ENCODE peak calls at places on chromosomes 12 and 14, in seven cellular contexts. One of them, this sample, is unnamed. For H3K27me3, the result is how much of the 10 kb centered on the place peaks cover.

GRCh38 chr12:27965966-27966365 is 6.6 kb downstream of the PTHLH start:
- DNase-seq in keratinocyte: no peak
- DNase-seq in sigmoid colon: no peak
- DNase-seq in astrocyte: peak
- DNase-seq in body of pancreas: no peak
- DNase-seq in heart right ventricle: no peak
- DNase-seq in SK-N-SH: no peak
- DNase-seq in this sample: peak

GRCh38 chr14:22646570-22647254 is 2.6 kb upstream of the OR6J1 start:
- DNase-seq in keratinocyte: no peak
- DNase-seq in sigmoid colon: no peak
- DNase-seq in astrocyte: peak
- DNase-seq in body of pancreas: no peak
- DNase-seq in heart right ventricle: no peak
- DNase-seq in SK-N-SH: no peak
- DNase-seq in this sample: peak

GRCh38 chr14:103724116-103724515 is 8.5 kb downstream of the ZFYVE21 start:
- DNase-seq in keratinocyte: no peak
- DNase-seq in sigmoid colon: peak
- DNase-seq in astrocyte: peak
- DNase-seq in body of pancreas: peak
- DNase-seq in heart right ventricle: peak
- DNase-seq in SK-N-SH: peak
- DNase-seq in this sample: no peak

GRCh38 chr12:21656931-21657335 is 709 bp downstream of the LDHB start:
- DNase-seq in keratinocyte: no peak
- DNase-seq in sigmoid colon: peak
- DNase-seq in astrocyte: peak
- DNase-seq in body of pancreas: peak
- DNase-seq in heart right ventricle: no peak
- DNase-seq in SK-N-SH: peak
- DNase-seq in this sample: peak

GRCh38 chr12:127381043-127381668 is 885.8 kb upstream of the TMEM132C start:
- DNase-seq in keratinocyte: no peak
- DNase-seq in sigmoid colon: no peak
- DNase-seq in astrocyte: peak
- DNase-seq in body of pancreas: peak
- DNase-seq in heart right ventricle: peak
- DNase-seq in SK-N-SH: peak
- DNase-seq in this sample: no peak

GRCh38 chr14:105167303-105168092 is 1.1 kb downstream of the JAG2 start:
- DNase-seq in keratinocyte: no peak
- DNase-seq in sigmoid colon: no peak
- DNase-seq in astrocyte: no peak
- DNase-seq in body of pancreas: no peak
- DNase-seq in heart right ventricle: no peak
- DNase-seq in SK-N-SH: peak
- DNase-seq in this sample: peak

GRCh38 chr12:105083551-105084105 is 630 bp downstream of the ALDH1L2 start:
- DNase-seq in keratinocyte: no peak
- DNase-seq in sigmoid colon: peak
- DNase-seq in astrocyte: peak
- DNase-seq in body of pancreas: peak
- DNase-seq in heart right ventricle: peak
- DNase-seq in SK-N-SH: peak
- DNase-seq in this sample: peak

GRCh38 chr12:82964446-82964845 is 277.7 kb downstream of the TMTC2 start:
- DNase-seq in keratinocyte: no peak
- DNase-seq in sigmoid colon: no peak
- DNase-seq in astrocyte: peak
- DNase-seq in body of pancreas: no peak
- DNase-seq in heart right ventricle: no peak
- DNase-seq in SK-N-SH: no peak
- DNase-seq in this sample: peak

GRCh38 chr12:131892711-131893604 is 1.5 kb upstream of the ULK1 start:
- DNase-seq in keratinocyte: no peak
- DNase-seq in sigmoid colon: no peak
- DNase-seq in astrocyte: no peak
- DNase-seq in body of pancreas: no peak
- DNase-seq in heart right ventricle: no peak
- DNase-seq in SK-N-SH: no peak
- DNase-seq in this sample: no peak

GRCh38 chr12:71756054-71756675 is 1.5 kb downstream of the RAB21 start:
- DNase-seq in keratinocyte: no peak
- DNase-seq in sigmoid colon: no peak
- DNase-seq in astrocyte: peak
- DNase-seq in body of pancreas: no peak
- DNase-seq in heart right ventricle: no peak
- DNase-seq in SK-N-SH: no peak
- DNase-seq in this sample: peak

GRCh38 chr14:53389207-53389606 is 236.1 kb upstream of the DDHD1 start:
- DNase-seq in keratinocyte: no peak
- DNase-seq in sigmoid colon: no peak
- DNase-seq in astrocyte: peak
- DNase-seq in body of pancreas: no peak
- DNase-seq in heart right ventricle: no peak
- DNase-seq in SK-N-SH: no peak
- DNase-seq in this sample: peak

GRCh38 chr14:36579573-36580140 is 2.8 kb downstream of the NKX2-8 start:
- DNase-seq in keratinocyte: no peak
- DNase-seq in sigmoid colon: peak
- DNase-seq in astrocyte: no peak
- DNase-seq in body of pancreas: no peak
- DNase-seq in heart right ventricle: no peak
- DNase-seq in SK-N-SH: peak
- DNase-seq in this sample: no peak

GRCh38 chr12:117261267-117261666 is 71.0 kb upstream of the FBXO21 start:
- DNase-seq in keratinocyte: peak
- DNase-seq in sigmoid colon: peak
- DNase-seq in astrocyte: peak
- DNase-seq in body of pancreas: no peak
- DNase-seq in heart right ventricle: no peak
- DNase-seq in SK-N-SH: no peak
- DNase-seq in this sample: peak

GRCh38 chr14:58772814-58773620 is 135.3 kb downstream of the DACT1 start:
- DNase-seq in keratinocyte: no peak
- DNase-seq in sigmoid colon: no peak
- DNase-seq in astrocyte: peak
- DNase-seq in body of pancreas: no peak
- DNase-seq in heart right ventricle: no peak
- DNase-seq in SK-N-SH: no peak
- DNase-seq in this sample: no peak

GRCh38 chr12:83015390-83016225 is 328.9 kb downstream of the TMTC2 start:
- DNase-seq in keratinocyte: peak
- DNase-seq in sigmoid colon: peak
- DNase-seq in astrocyte: peak
- DNase-seq in body of pancreas: peak
- DNase-seq in heart right ventricle: no peak
- DNase-seq in SK-N-SH: no peak
- DNase-seq in this sample: no peak

GRCh38 chr14:92937229-92937937 is 14.4 kb downstream of the CHGA start:
- DNase-seq in keratinocyte: peak
- DNase-seq in sigmoid colon: no peak
- DNase-seq in astrocyte: no peak
- DNase-seq in body of pancreas: no peak
- DNase-seq in heart right ventricle: no peak
- DNase-seq in SK-N-SH: no peak
- DNase-seq in this sample: peak

GRCh38 chr12:62977419-62977818 is 42.5 kb upstream of the PPM1H start:
- DNase-seq in keratinocyte: no peak
- DNase-seq in sigmoid colon: no peak
- DNase-seq in astrocyte: peak
- DNase-seq in body of pancreas: no peak
- DNase-seq in heart right ventricle: no peak
- DNase-seq in SK-N-SH: no peak
- DNase-seq in this sample: peak

GRCh38 chr12:526089-526488 is 66.3 kb downstream of the B4GALNT3 start:
- DNase-seq in keratinocyte: no peak
- DNase-seq in sigmoid colon: no peak
- DNase-seq in astrocyte: no peak
- DNase-seq in body of pancreas: no peak
- DNase-seq in heart right ventricle: no peak
- DNase-seq in SK-N-SH: no peak
- DNase-seq in this sample: peak

GRCh38 chr12:67082221-67082620 is 186.9 kb upstream of the CAND1 start:
- DNase-seq in keratinocyte: no peak
- DNase-seq in sigmoid colon: no peak
- DNase-seq in astrocyte: no peak
- DNase-seq in body of pancreas: no peak
- DNase-seq in heart right ventricle: no peak
- DNase-seq in SK-N-SH: no peak
- DNase-seq in this sample: peak

GRCh38 chr12:130955238-130955816 is 1.6 kb downstream of the ADGRD1 start:
- DNase-seq in keratinocyte: no peak
- DNase-seq in sigmoid colon: no peak
- DNase-seq in astrocyte: no peak
- DNase-seq in body of pancreas: no peak
- DNase-seq in heart right ventricle: peak
- DNase-seq in SK-N-SH: no peak
- DNase-seq in this sample: no peak

GRCh38 chr14:100592461-100592871 is 5.2 kb upstream of the BEGAIN start:
- DNase-seq in keratinocyte: no peak
- DNase-seq in sigmoid colon: peak
- DNase-seq in astrocyte: no peak
- DNase-seq in body of pancreas: no peak
- DNase-seq in heart right ventricle: no peak
- DNase-seq in SK-N-SH: no peak
- DNase-seq in this sample: no peak

GRCh38 chr14:94770815-94771190 is 890 bp upstream of the GSC start:
- DNase-seq in keratinocyte: no peak
- DNase-seq in sigmoid colon: no peak
- DNase-seq in astrocyte: no peak
- DNase-seq in body of pancreas: no peak
- DNase-seq in heart right ventricle: no peak
- DNase-seq in SK-N-SH: no peak
- DNase-seq in this sample: no peak

GRCh38 chr14:94768141-94768520 is 1.8 kb downstream of the GSC start:
- DNase-seq in keratinocyte: no peak
- DNase-seq in sigmoid colon: no peak
- DNase-seq in astrocyte: no peak
- DNase-seq in body of pancreas: no peak
- DNase-seq in heart right ventricle: no peak
- DNase-seq in SK-N-SH: no peak
- DNase-seq in this sample: no peak

GRCh38 chr14:94768521-94769412 is 1.1 kb downstream of the GSC start:
- DNase-seq in keratinocyte: no peak
- DNase-seq in sigmoid colon: peak
- DNase-seq in astrocyte: no peak
- DNase-seq in body of pancreas: peak
- DNase-seq in heart right ventricle: no peak
- DNase-seq in SK-N-SH: no peak
- DNase-seq in this sample: no peak

GRCh38 chr14:94770251-94770749 is 387 bp upstream of the GSC start:
- DNase-seq in keratinocyte: no peak
- DNase-seq in sigmoid colon: no peak
- DNase-seq in astrocyte: peak
- DNase-seq in body of pancreas: no peak
- DNase-seq in heart right ventricle: no peak
- DNase-seq in SK-N-SH: no peak
- DNase-seq in this sample: no peak

GRCh38 chr14:94769413-94770250 is at the start of gene GSC:
- DNase-seq in keratinocyte: no peak
- DNase-seq in sigmoid colon: no peak
- DNase-seq in astrocyte: peak
- DNase-seq in body of pancreas: peak
- DNase-seq in heart right ventricle: peak
- DNase-seq in SK-N-SH: peak
- DNase-seq in this sample: no peak
- H3K4me3 ChIP-seq in keratinocyte: peak
- H3K4me3 ChIP-seq in sigmoid colon: peak
- H3K4me3 ChIP-seq in astrocyte: peak
- H3K4me3 ChIP-seq in body of pancreas: peak
- H3K4me3 ChIP-seq in heart right ventricle: peak
- H3K4me3 ChIP-seq in SK-N-SH: peak
- H3K4me3 ChIP-seq in this sample: peak

GRCh38 chr12:2454778-2455177 is 340.0 kb upstream of the FKBP4 start:
- DNase-seq in keratinocyte: no peak
- DNase-seq in sigmoid colon: peak
- DNase-seq in astrocyte: no peak
- DNase-seq in body of pancreas: no peak
- DNase-seq in heart right ventricle: no peak
- DNase-seq in SK-N-SH: no peak
- DNase-seq in this sample: no peak

GRCh38 chr12:2456813-2457186 is 338.0 kb upstream of the FKBP4 start:
- DNase-seq in keratinocyte: no peak
- DNase-seq in sigmoid colon: no peak
- DNase-seq in astrocyte: no peak
- DNase-seq in body of pancreas: no peak
- DNase-seq in heart right ventricle: no peak
- DNase-seq in SK-N-SH: no peak
- DNase-seq in this sample: no peak

GRCh38 chr12:2457215-2458112 is 337.3 kb upstream of the FKBP4 start:
- DNase-seq in keratinocyte: no peak
- DNase-seq in sigmoid colon: no peak
- DNase-seq in astrocyte: no peak
- DNase-seq in body of pancreas: no peak
- DNase-seq in heart right ventricle: no peak
- DNase-seq in SK-N-SH: no peak
- DNase-seq in this sample: no peak

GRCh38 chr12:2455410-2455809 is 339.4 kb upstream of the FKBP4 start:
- DNase-seq in keratinocyte: no peak
- DNase-seq in sigmoid colon: peak
- DNase-seq in astrocyte: no peak
- DNase-seq in body of pancreas: no peak
- DNase-seq in heart right ventricle: no peak
- DNase-seq in SK-N-SH: no peak
- DNase-seq in this sample: no peak

GRCh38 chr12:2456122-2456812 is 338.5 kb upstream of the FKBP4 start:
- DNase-seq in keratinocyte: no peak
- DNase-seq in sigmoid colon: no peak
- DNase-seq in astrocyte: no peak
- DNase-seq in body of pancreas: no peak
- DNase-seq in heart right ventricle: no peak
- DNase-seq in SK-N-SH: no peak
- DNase-seq in this sample: no peak
- H3K27me3 ChIP-seq in keratinocyte: under half
- H3K27me3 ChIP-seq in sigmoid colon: under half
- H3K27me3 ChIP-seq in astrocyte: under half
- H3K27me3 ChIP-seq in body of pancreas: under half
- H3K27me3 ChIP-seq in heart right ventricle: under half
- H3K27me3 ChIP-seq in SK-N-SH: under half
- H3K27me3 ChIP-seq in this sample: under half

GRCh38 chr12:78829690-78830089 is 34.9 kb upstream of the SYT1 start:
- DNase-seq in keratinocyte: no peak
- DNase-seq in sigmoid colon: no peak
- DNase-seq in astrocyte: no peak
- DNase-seq in body of pancreas: no peak
- DNase-seq in heart right ventricle: no peak
- DNase-seq in SK-N-SH: no peak
- DNase-seq in this sample: peak
- H3K4me3 ChIP-seq in keratinocyte: no peak
- H3K4me3 ChIP-seq in sigmoid colon: no peak
- H3K4me3 ChIP-seq in astrocyte: no peak
- H3K4me3 ChIP-seq in body of pancreas: no peak
- H3K4me3 ChIP-seq in heart right ventricle: no peak
- H3K4me3 ChIP-seq in SK-N-SH: no peak
- H3K4me3 ChIP-seq in this sample: no peak

DNA sequence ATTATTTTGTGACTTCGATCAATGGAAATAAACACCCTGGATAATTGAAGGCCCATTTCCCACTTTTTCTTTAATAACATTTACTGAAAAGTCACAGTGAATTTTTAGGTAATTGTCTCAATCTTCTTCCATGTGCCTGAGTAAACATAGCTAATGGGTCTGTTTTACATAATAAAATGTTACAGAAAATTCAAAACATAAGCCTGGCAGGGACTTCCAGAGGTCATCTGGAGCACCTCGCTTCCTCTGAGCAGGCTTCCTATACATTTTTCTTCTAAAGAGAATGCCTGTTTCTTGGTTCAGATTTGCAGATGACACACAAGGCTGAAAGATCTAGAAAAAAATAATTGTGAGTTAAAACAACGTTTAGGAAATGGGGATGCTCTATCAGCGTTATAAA is 183.8 kb upstream of the PDE3A start:
- DNase-seq in keratinocyte: no peak
- DNase-seq in sigmoid colon: no peak
- DNase-seq in astrocyte: no peak
- DNase-seq in body of pancreas: no peak
- DNase-seq in heart right ventricle: no peak
- DNase-seq in SK-N-SH: no peak
- DNase-seq in this sample: no peak
- H3K27me3 ChIP-seq in keratinocyte: under half
- H3K27me3 ChIP-seq in sigmoid colon: under half
- H3K27me3 ChIP-seq in astrocyte: under half
- H3K27me3 ChIP-seq in body of pancreas: under half
- H3K27me3 ChIP-seq in heart right ventricle: under half
- H3K27me3 ChIP-seq in SK-N-SH: under half
- H3K27me3 ChIP-seq in this sample: under half